ENCODE peak calls at places on chromosomes 1 and 21, in four cellular contexts. Z, H, A and Y are unnamed samples.

GRCh38 chr21:37266515-37267221 is 466 bp downstream of the VPS26C start:
- DNase-seq in Z (no peak), H (peak; percentile 74), A (peak; percentile 73), Y (peak; percentile 42)

GRCh38 chr1:73998348-73998959 is 199.5 kb downstream of the LRRIQ3 start:
- DNase-seq in Z (no peak), H (no peak), A (peak; percentile 68), Y (peak; percentile 32)

GRCh38 chr1:36994294-36994693 is 40.0 kb downstream of the GRIK3 start:
- DNase-seq in Z (no peak), H (no peak), A (no peak), Y (no peak)

GRCh38 chr1:114756949-114757454 is 782 bp downstream of the CSDE1 start:
- DNase-seq in Z (no peak), H (no peak), A (peak; percentile 58), Y (peak; percentile 58)

GRCh38 chr1:7516341-7516740 is 254.8 kb upstream of the VAMP3 start:
- DNase-seq in Z (peak; percentile 57), H (no peak), A (peak; percentile 63), Y (peak; percentile 41)

GRCh38 chr1:2785631-2786328 is 15.7 kb downstream of the TTC34 start:
- DNase-seq in Z (no peak), H (no peak), A (no peak), Y (no peak)

GRCh38 chr1:213934642-213935041 is 53.1 kb upstream of the PROX1 start:
- DNase-seq in Z (no peak), H (no peak), A (no peak), Y (no peak)

GRCh38 chr1:97783762-97784161 is 137.1 kb downstream of the DPYD start:
- DNase-seq in Z (no peak), H (no peak), A (no peak), Y (no peak)

GRCh38 chr1:229631148-229631547 is 5.1 kb downstream of the URB2 start:
- DNase-seq in Z (no peak), H (no peak), A (no peak), Y (no peak)

GRCh38 chr21:31351438-31351837 is 7.4 kb upstream of the TIAM1 start:
- DNase-seq in Z (no peak), H (no peak), A (peak; percentile 84), Y (peak; percentile 61)

GRCh38 chr1:113333056-113333455 is 57.3 kb upstream of the MAGI3 start:
- DNase-seq in Z (no peak), H (no peak), A (no peak), Y (no peak)

GRCh38 chr1:175690298-175690697 is 53.1 kb downstream of the TNR start:
- DNase-seq in Z (no peak), H (no peak), A (no peak), Y (no peak)
- H3K56ac ChIP-seq in Z (no peak overlapping the region), H (no peak overlapping the region), A (no peak overlapping the region), Y (no peak overlapping the region)

DNA sequence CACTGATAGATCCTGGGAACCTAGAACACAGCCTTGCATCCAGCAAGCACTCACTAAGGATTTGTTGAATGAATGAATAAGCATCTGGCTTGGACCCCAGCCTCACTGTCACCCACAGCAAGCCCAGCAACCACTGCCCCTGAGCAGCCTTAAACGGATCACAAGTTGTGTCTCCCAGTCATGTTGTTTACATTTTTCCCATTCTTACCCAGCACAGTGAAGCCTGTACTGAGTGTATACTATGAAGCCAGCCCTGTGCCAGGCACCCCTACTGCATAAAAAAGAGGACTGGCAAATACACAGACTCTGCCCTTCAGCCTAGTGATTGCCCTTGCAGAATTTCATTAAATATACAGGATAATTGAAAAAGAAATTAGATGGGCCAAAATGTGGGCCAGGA is 30.2 kb downstream of the RRAGC start:
- DNase-seq in Z (no peak), H (no peak), A (no peak), Y (peak; percentile 8)
- H3K56ac ChIP-seq in Z (no peak overlapping the region), H (no peak overlapping the region), A (no peak overlapping the region), Y (no peak overlapping the region)

GRCh38 chr1:247113733-247114271 is 9.6 kb upstream of the ZNF669 start:
- DNase-seq in Z (no peak), H (no peak), A (no peak), Y (no peak)
- H3K56ac ChIP-seq in Z (no peak overlapping the region), H (no peak overlapping the region), A (no peak overlapping the region), Y (no peak overlapping the region)

GRCh38 chr1:29120367-29120766 is 3.3 kb downstream of the TMEM200B start:
- DNase-seq in Z (no peak), H (no peak), A (no peak), Y (no peak)

GRCh38 chr1:29119365-29119929 is 4.3 kb downstream of the TMEM200B start:
- DNase-seq in Z (no peak), H (no peak), A (no peak), Y (peak; percentile 7)

GRCh38 chr1:29120955-29121485 is 2.7 kb downstream of the TMEM200B start:
- DNase-seq in Z (peak; percentile 85), H (peak; percentile 93), A (peak; percentile 89), Y (peak; percentile 16)

GRCh38 chr1:29114654-29115053 is 9.0 kb downstream of the TMEM200B start:
- DNase-seq in Z (no peak), H (no peak), A (no peak), Y (no peak)

DNA sequence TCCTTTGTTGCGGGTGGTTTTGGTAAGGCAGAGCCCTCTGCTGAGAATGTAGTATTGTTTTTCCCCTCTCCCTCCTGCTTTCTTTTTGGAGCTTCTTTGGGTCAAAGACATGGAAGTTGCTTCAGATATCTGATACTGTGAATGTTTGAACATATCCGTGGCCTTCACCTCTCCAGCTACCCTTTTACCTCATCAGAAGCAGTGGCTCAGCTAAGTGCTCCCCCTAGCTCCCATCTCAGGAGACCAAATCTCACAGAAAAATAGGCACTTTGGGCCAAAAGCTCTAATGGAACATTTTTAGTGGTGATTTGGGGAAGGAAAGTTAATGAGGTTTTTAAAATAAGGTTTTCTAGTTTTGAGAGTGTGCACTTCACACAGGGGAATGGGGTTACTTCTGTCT is 6.3 kb downstream of the TMEM200B start:
- DNase-seq in Z (no peak), H (no peak), A (no peak), Y (no peak)
- H3K56ac ChIP-seq in Z (no peak overlapping the region), H (no peak overlapping the region), A (no peak overlapping the region), Y (no peak overlapping the region)

DNA sequence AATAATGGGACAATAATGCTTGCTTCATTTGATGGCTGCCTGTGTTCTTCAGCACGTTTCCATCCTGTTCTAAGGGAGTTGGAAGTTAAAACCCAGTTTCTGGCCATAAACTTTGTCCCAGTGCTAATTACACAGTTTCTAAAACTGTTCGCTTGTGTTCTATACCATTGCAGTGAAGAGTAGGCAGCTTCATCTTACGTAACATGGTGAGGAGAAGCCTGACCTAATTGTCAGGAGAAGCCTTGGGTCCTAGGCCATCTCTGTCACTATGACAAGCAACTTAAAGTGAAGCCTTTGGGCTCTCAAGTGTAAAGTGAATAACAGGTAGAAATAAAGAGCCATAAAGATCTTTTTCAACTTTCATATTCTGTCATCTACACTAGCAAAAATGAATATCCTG is 70.3 kb upstream of the PGD start:
- DNase-seq in Z (no peak), H (no peak), A (no peak), Y (no peak)
- H3K56ac ChIP-seq in Z (no peak overlapping the region), H (no peak overlapping the region), A (no peak overlapping the region), Y (no peak overlapping the region)